ENCODE peak calls at places on chromosome 17, in six cellular contexts. D, V, Q, L, P and T are unnamed samples.

GRCh38 chr17:66727634-66728570 is 107.0 kb upstream of the CACNG5 start:
- DNase-seq in P (peak), V (peak), D (peak), L (peak), Q (peak), T (peak)

GRCh38 chr17:9905902-9906301 is 831 bp upstream of the RCVRN start:
- DNase-seq in P (peak), Q (no peak), V (no peak), D (no peak), L (peak), T (peak)

GRCh38 chr17:45030733-45031132 is 20.7 kb downstream of the DCAKD start:
- DNase-seq in D (no peak), P (no peak), V (no peak), L (no peak), Q (no peak), T (no peak)

GRCh38 chr17:74452027-74452840 is 14.2 kb upstream of the CD300A start:
- DNase-seq in L (peak), D (no peak), P (no peak), V (no peak), Q (no peak), T (peak)

GRCh38 chr17:35605753-35606152 is 18.6 kb downstream of the AP2B1 start:
- DNase-seq in P (no peak), L (no peak), D (no peak), Q (peak), V (no peak), T (no peak)

GRCh38 chr17:10927712-10928111 is 89.8 kb upstream of the PIRT start:
- DNase-seq in V (no peak), D (no peak), P (no peak), L (no peak), Q (no peak), T (no peak)

GRCh38 chr17:27339836-27340550 is 46.1 kb downstream of the WSB1 start:
- DNase-seq in Q (no peak), V (no peak), L (peak), P (no peak), D (no peak), T (no peak)

GRCh38 chr17:17445925-17446665 is 30.7 kb upstream of the MED9 start:
- DNase-seq in L (peak), Q (peak), V (no peak), P (peak), D (no peak), T (no peak)

GRCh38 chr17:72175787-72176515 is 55.1 kb downstream of the SOX9 start:
- DNase-seq in D (no peak), V (no peak), Q (peak), L (no peak), P (no peak), T (no peak)

GRCh38 chr17:14793237-14793636 is 471.9 kb downstream of the PMP22 start:
- DNase-seq in V (no peak), L (no peak), P (peak), D (no peak), Q (peak), T (no peak)

GRCh38 chr17:55356440-55357328 is 65.0 kb downstream of the MMD start:
- DNase-seq in L (peak), D (peak), V (peak), P (peak), Q (peak), T (peak)

GRCh38 chr17:79912552-79913330 is 73.5 kb upstream of the CBX4 start:
- DNase-seq in Q (no peak), D (no peak), P (no peak), V (no peak), L (no peak), T (no peak)

GRCh38 chr17:57861000-57861736 is 11.3 kb upstream of the MRPS23 start:
- DNase-seq in L (peak), D (no peak), Q (peak), V (no peak), P (peak), T (peak)

GRCh38 chr17:73027130-73027741 is 65.3 kb downstream of the SLC39A11 start:
- DNase-seq in D (no peak), P (peak), Q (peak), V (no peak), L (no peak), T (no peak)

GRCh38 chr17:50060951-50061712 is 5.2 kb downstream of the ITGA3 start:
- DNase-seq in Q (peak), L (no peak), D (no peak), P (peak), V (no peak), T (no peak)

GRCh38 chr17:80678621-80679020 is 134.0 kb downstream of the RPTOR start:
- DNase-seq in Q (peak), D (no peak), V (no peak), P (peak), L (peak), T (peak)

GRCh38 chr17:8818047-8818446 is 18.9 kb upstream of the MFSD6L start:
- DNase-seq in L (no peak), Q (no peak), D (no peak), V (no peak), P (no peak), T (peak)

GRCh38 chr17:16439303-16439791 is 24.0 kb downstream of the TRPV2 start:
- DNase-seq in D (no peak), Q (no peak), V (no peak), L (no peak), P (peak), T (no peak)

GRCh38 chr17:20920813-20921199 is 122.0 kb downstream of the USP22 start:
- DNase-seq in L (peak), P (peak), D (no peak), Q (peak), V (no peak), T (no peak)
- H3K9ac ChIP-seq in L (no peak), P (peak), D (no peak), Q (no peak), V (no peak), T (no peak)

GRCh38 chr17:22490399-22490798 is 798.1 kb downstream of the KCNJ18 start:
- DNase-seq in L (no peak), V (no peak), P (no peak), D (no peak), Q (no peak), T (no peak)

GRCh38 chr17:22484826-22485225 is 792.5 kb downstream of the KCNJ18 start:
- DNase-seq in V (no peak), P (no peak), Q (no peak), D (no peak), L (no peak), T (no peak)
- H2BK15ac ChIP-seq in V (no peak), P (no peak), Q (no peak), D (no peak), L (no peak), T (no peak)

GRCh38 chr17:12744298-12744697 is 45.0 kb upstream of the ARHGAP44 start:
- DNase-seq in D (no peak), Q (peak), L (peak), V (no peak), P (peak), T (peak)

GRCh38 chr17:12743046-12743445 is 46.3 kb upstream of the ARHGAP44 start:
- DNase-seq in P (no peak), L (peak), D (no peak), Q (no peak), V (no peak), T (peak)

GRCh38 chr17:12739500-12739899 is 49.8 kb upstream of the ARHGAP44 start:
- DNase-seq in D (no peak), P (no peak), Q (no peak), V (no peak), L (no peak), T (no peak)

DNA sequence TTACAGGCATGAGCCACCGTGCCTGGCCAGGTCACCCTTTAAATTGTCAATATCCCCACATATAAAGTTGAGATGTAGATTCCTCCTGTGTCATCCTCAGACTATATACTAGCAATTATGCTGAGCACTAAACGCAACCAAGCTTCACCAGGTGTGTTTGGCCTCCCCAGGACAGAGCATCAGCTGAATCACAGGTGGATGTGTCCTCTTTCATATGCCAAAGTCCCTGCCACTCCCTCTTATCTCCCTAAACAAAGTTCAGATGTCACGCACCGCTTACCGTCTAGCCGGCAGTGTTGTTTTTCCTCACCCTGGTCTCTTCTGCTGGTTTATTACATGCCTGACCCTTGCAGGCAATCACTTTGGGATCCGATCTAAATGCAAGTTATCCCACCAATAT is 43.8 kb upstream of the ARHGAP44 start:
- DNase-seq in L (no peak), Q (no peak), P (no peak), D (no peak), V (no peak), T (peak)
- H3K9ac ChIP-seq in L (no peak), Q (no peak), P (no peak), D (no peak), V (no peak), T (no peak)

GRCh38 chr17:6927290-6927844 is 68.5 kb upstream of the ALOX12 start:
- DNase-seq in L (no peak), P (peak), V (no peak), Q (peak), D (no peak), T (no peak)
- H2BK15ac ChIP-seq in L (no peak), P (no peak), V (no peak), Q (no peak), D (no peak), T (no peak)

GRCh38 chr17:77365584-77366186 is 224.9 kb downstream of the SEC14L1 start:
- DNase-seq in P (peak), V (no peak), D (no peak), Q (peak), L (no peak), T (no peak)

GRCh38 chr17:77364381-77364911 is 223.7 kb downstream of the SEC14L1 start:
- DNase-seq in D (no peak), P (no peak), Q (no peak), V (no peak), L (no peak), T (no peak)

GRCh38 chr17:77364941-77365583 is 224.3 kb downstream of the SEC14L1 start:
- DNase-seq in P (no peak), D (no peak), Q (no peak), V (no peak), L (no peak), T (no peak)

GRCh38 chr17:77366558-77367245 is 225.9 kb downstream of the SEC14L1 start:
- DNase-seq in L (no peak), P (peak), Q (peak), D (no peak), V (no peak), T (no peak)

DNA sequence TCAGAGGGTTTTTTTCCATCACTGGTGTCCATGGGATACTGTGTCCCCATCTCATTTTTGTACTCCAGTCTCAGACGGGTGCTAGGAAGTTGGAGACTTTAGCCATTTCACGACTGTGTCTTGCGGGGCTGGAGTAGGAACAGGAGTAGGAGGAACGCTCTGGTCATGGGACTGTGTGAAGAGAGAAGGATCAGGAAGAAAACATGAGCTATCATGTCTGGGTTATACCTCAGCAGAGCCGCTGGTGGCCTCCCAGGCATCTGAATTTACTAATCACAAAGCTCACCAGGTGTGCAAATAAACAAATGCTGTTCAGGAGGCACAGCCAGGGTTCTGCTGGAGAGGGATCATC is 225.4 kb downstream of the SEC14L1 start:
- DNase-seq in L (no peak), P (no peak), V (no peak), Q (peak), D (no peak), T (no peak)
- H3K9ac ChIP-seq in L (no peak), P (peak), V (no peak), Q (peak), D (no peak), T (no peak)

GRCh38 chr17:4673986-4674770 is 29.8 kb downstream of the PELP1 start:
- DNase-seq in V (no peak), Q (no peak), P (no peak), D (no peak), L (no peak), T (no peak)
- H2BK15ac ChIP-seq in V (no peak), Q (no peak), P (no peak), D (no peak), L (no peak), T (no peak)